ENCODE peak calls at places on chromosomes 6 and 20, in ten cellular contexts. H is stimulated activated CD4-positive, alpha-beta T cell treated with anti-CD3 and anti-CD28 coated beads, Interleukin-12 subunit alpha, Interleukin-12 subunit beta, amount 100 ng/mL, for 4 hours; B is mucosa of gallbladder; V is stimulated activated CD8-positive, alpha-beta memory T cell treated with anti-CD3 and anti-CD28 coated beads, Interleukin-4, amount 100 ng/mL, for 1 hour; M is T-helper 2 cell; W is CMK; L is IMR-90; Q is PC-3; P is heart right ventricle; K is fibroblast of mammary gland. Z is an unnamed sample.

GRCh38 chr6:32046450-32047083 is 8.4 kb downstream of the CYP21A2 start:
- DNase-seq in H (no peak), B (no peak), V (no peak), M (no peak), W (no peak), L (no peak), Q (peak), P (peak), K (peak), Z (no peak)

GRCh38 chr6:133631421-133631820 is 257.5 kb upstream of the TCF21 start:
- DNase-seq in H (no peak), B (no peak), V (no peak), M (no peak), W (no peak), L (peak), Q (peak), P (no peak), K (peak), Z (no peak)

GRCh38 chr6:14917101-14917500 is 328.8 kb upstream of the JARID2 start:
- DNase-seq in H (no peak), B (no peak), V (no peak), M (no peak), W (no peak), L (peak), Q (peak), P (no peak), K (peak), Z (no peak)

GRCh38 chr6:118509009-118509617 is 39.0 kb upstream of the PLN start:
- DNase-seq in H (no peak), B (no peak), V (no peak), M (no peak), W (no peak), L (peak), Q (peak), P (no peak), K (peak), Z (no peak)

GRCh38 chr6:157227202-157228166 is 95.8 kb downstream of the TMEM242 start:
- DNase-seq in H (no peak), B (no peak), V (no peak), M (no peak), W (peak), L (no peak), Q (peak), P (no peak), K (peak), Z (peak)

GRCh38 chr20:12936020-12936419 is 72.8 kb upstream of the SPTLC3 start:
- DNase-seq in H (no peak), B (no peak), V (no peak), M (no peak), W (no peak), L (no peak), Q (peak), P (no peak), K (no peak), Z (no peak)

GRCh38 chr6:121055572-121056163 is 278.6 kb downstream of the TBC1D32 start:
- DNase-seq in H (no peak), B (no peak), V (no peak), M (no peak), W (peak), L (peak), Q (peak), P (no peak), K (peak), Z (no peak)

GRCh38 chr6:127637830-127638229 is 60.9 kb downstream of the C6orf58 start:
- DNase-seq in H (no peak), B (no peak), V (no peak), M (no peak), W (no peak), L (no peak), Q (no peak), P (no peak), K (peak), Z (no peak)

GRCh38 chr20:56722042-56722441 is 92.9 kb downstream of the TFAP2C start:
- DNase-seq in H (no peak), B (peak), V (no peak), M (no peak), W (no peak), L (no peak), Q (no peak), P (no peak), K (no peak), Z (no peak)

GRCh38 chr6:162099685-162100084 is 627.9 kb downstream of the PRKN start:
- DNase-seq in H (peak), B (no peak), V (no peak), M (no peak), W (no peak), L (peak), Q (peak), P (no peak), K (peak), Z (no peak)

GRCh38 chr6:133621751-133622150 is 267.2 kb upstream of the TCF21 start:
- DNase-seq in H (no peak), B (no peak), V (no peak), M (no peak), W (no peak), L (peak), Q (peak), P (no peak), K (peak), Z (no peak)

GRCh38 chr6:34520645-34521462 is 35.3 kb downstream of the SPDEF start:
- DNase-seq in H (no peak), B (no peak), V (no peak), M (no peak), W (no peak), L (no peak), Q (no peak), P (no peak), K (no peak), Z (no peak)

GRCh38 chr6:25963426-25964123 is 973 bp downstream of the TRIM38 start:
- DNase-seq in H (no peak), B (no peak), V (no peak), M (no peak), W (no peak), L (peak), Q (peak), P (no peak), K (peak), Z (no peak)

GRCh38 chr20:57385940-57386339 is 5.3 kb upstream of the RBM38 start:
- DNase-seq in H (no peak), B (no peak), V (no peak), M (no peak), W (no peak), L (no peak), Q (no peak), P (no peak), K (no peak), Z (no peak)

GRCh38 chr20:23296841-23297701 is 53.5 kb upstream of the NXT1 start:
- DNase-seq in H (no peak), B (peak), V (no peak), M (no peak), W (no peak), L (no peak), Q (no peak), P (no peak), K (peak), Z (no peak)

Z was measured in activated effector memory CD4-positive, alpha-beta T cell treated with Interleukin-2 at 50 U/mL for 16 hours.